ENCODE peak calls at places on chromosomes 7 and 10, in five cellular contexts. D, X, S, T and J are unnamed samples.
A peak's percentile ranks its signal among the peaks of the same experiment; 100 is the strongest.

GRCh38 chr7:28903779-28904538 is 54.2 kb downstream of the TRIL start:
- DNase-seq in D (no peak), X (no peak), S (no peak), T (no peak), J (no peak)

GRCh38 chr7:103710247-103710646 is 264.2 kb upstream of the SLC26A5 start:
- DNase-seq in D (no peak), X (no peak), S (peak; percentile 71), T (no peak), J (no peak)

GRCh38 chr10:5079306-5079830 is 14.8 kb upstream of the AKR1C3 start:
- DNase-seq in D (peak; percentile 62), X (peak; percentile 14), S (no peak), T (no peak), J (no peak)

GRCh38 chr10:89086801-89087513 is 96.4 kb downstream of the FAS start:
- DNase-seq in D (peak; percentile 44), X (no peak), S (peak; percentile 82), T (peak; percentile 35), J (peak; percentile 70)

GRCh38 chr7:128726673-128727072 is 12.5 kb upstream of the CALU start:
- DNase-seq in D (no peak), X (no peak), S (no peak), T (no peak), J (no peak)

GRCh38 chr7:96045919-96046318 is 273.6 kb downstream of the DYNC1I1 start:
- DNase-seq in D (peak; percentile 31), X (no peak), S (no peak), T (no peak), J (no peak)

GRCh38 chr7:55260671-55261385 is 104.3 kb upstream of the LANCL2 start:
- DNase-seq in D (no peak), X (no peak), S (no peak), T (no peak), J (no peak)

GRCh38 chr7:127245582-127245981 is 7.2 kb downstream of the GRM8 start:
- DNase-seq in D (no peak), X (no peak), S (no peak), T (no peak), J (no peak)

GRCh38 chr10:46523881-46524470 is 32.5 kb downstream of the GPRIN2 start:
- DNase-seq in D (no peak), X (no peak), S (peak; percentile 94), T (no peak), J (peak; percentile 82)

GRCh38 chr10:78528749-78529204 is 495.1 kb downstream of the RPS24 start:
- DNase-seq in D (no peak), X (no peak), S (no peak), T (no peak), J (no peak)

GRCh38 chr7:92634924-92635519 is 44.8 kb upstream of the FAM133B start:
- DNase-seq in D (peak; percentile 41), X (no peak), S (peak; percentile 90), T (no peak), J (peak; percentile 94)

GRCh38 chr7:148987751-148988512 is 40.4 kb downstream of the PDIA4 start:
- DNase-seq in D (peak; percentile 57), X (no peak), S (peak; percentile 43), T (no peak), J (no peak)

GRCh38 chr7:39621784-39622411 is 1.5 kb upstream of the RALA start:
- DNase-seq in D (peak; percentile 42), X (no peak), S (peak; percentile 35), T (peak; percentile 33), J (peak; percentile 37)

GRCh38 chr10:32332299-32332750 is 14.6 kb downstream of the EPC1 start:
- DNase-seq in D (no peak), X (no peak), S (peak; percentile 25), T (peak; percentile 42), J (peak; percentile 85)

GRCh38 chr7:123865517-123866117 is 20.6 kb downstream of the HYAL4 start:
- DNase-seq in D (peak; percentile 76), X (peak; percentile 47), S (peak; percentile 67), T (peak; percentile 61), J (peak; percentile 66)

GRCh38 chr10:113317476-113317875 is 235.4 kb upstream of the HABP2 start:
- DNase-seq in D (no peak), X (no peak), S (no peak), T (no peak), J (no peak)

GRCh38 chr7:54904130-54904529 is 114.7 kb upstream of the EGFR start:
- DNase-seq in D (no peak), X (no peak), S (peak; percentile 97), T (peak; percentile 59), J (peak; percentile 83)

GRCh38 chr10:98309366-98310355 is 41.7 kb upstream of the LOXL4 start:
- DNase-seq in D (peak; percentile 92), X (peak; percentile 60), S (peak; percentile 87), T (peak; percentile 51), J (peak; percentile 81)

GRCh38 chr10:35336921-35337741 is 822 bp downstream of the CCNY start:
- DNase-seq in D (peak; percentile 55), X (peak; percentile 37), S (no peak), T (peak; percentile 15), J (peak; percentile 48)

GRCh38 chr7:66507764-66508296 is 120.9 kb upstream of the KCTD7 start:
- DNase-seq in D (no peak), X (no peak), S (no peak), T (no peak), J (no peak)

GRCh38 chr7:66505009-66505408 is 123.7 kb upstream of the KCTD7 start:
- DNase-seq in D (no peak), X (no peak), S (no peak), T (no peak), J (no peak)

GRCh38 chr7:66504131-66504530 is 124.5 kb upstream of the KCTD7 start:
- DNase-seq in D (no peak), X (no peak), S (no peak), T (no peak), J (no peak)

GRCh38 chr7:66503551-66504031 is 125.1 kb upstream of the KCTD7 start:
- DNase-seq in D (no peak), X (no peak), S (no peak), T (no peak), J (no peak)

DNA sequence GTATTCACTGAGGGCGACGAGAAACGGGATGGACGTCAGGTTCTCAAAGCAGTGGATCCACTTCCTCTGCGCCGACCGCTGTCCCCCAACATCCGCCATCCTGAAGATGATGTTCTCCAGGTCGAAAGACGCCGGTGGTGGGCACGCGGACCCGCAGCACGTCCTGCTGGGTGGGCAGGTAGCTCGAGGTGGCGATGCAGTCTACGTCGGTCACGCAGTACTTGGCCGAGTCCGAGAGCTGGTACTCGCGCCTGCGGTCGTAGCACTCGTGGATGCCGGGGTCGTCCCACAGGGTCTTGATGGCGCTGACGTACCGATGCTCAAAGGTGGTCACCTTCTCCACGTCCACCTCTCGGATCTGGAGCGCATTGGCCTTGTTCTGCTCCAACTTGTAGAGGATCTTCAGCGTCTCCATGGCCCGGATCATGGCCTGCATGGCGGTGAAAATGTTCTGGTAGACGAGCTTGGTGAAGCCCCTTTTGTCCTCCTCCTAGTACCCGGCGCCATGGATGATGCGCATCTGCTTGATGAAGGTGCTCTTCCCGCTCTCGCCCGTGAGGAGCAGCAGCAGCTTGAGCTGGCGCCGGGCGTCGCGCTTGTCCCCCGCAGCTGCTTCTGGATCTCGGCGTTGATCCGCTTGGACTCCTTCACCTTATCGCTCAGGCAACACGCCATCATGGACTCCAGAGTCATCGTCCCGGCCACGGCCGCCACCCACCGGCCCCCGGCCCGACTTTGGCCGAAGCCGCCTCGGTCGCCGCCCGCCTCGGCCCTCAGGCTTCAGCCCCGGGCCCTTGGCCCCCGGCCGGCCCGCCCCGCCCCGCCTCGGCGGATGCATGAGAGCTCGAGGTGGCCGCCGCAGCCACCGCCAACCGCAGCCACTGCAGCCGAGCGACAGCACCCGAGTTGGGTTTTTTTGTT is 122.9 kb upstream of the KCTD7 start:
- DNase-seq in D (no peak), X (no peak), S (no peak), T (no peak), J (no peak)
- H3K4me3 ChIP-seq in D (no peak overlapping the region), X (no peak overlapping the region), S (no peak overlapping the region), T (no peak overlapping the region), J (no peak overlapping the region)

GRCh38 chr7:302054-302992 is 12.4 kb downstream of the FOXL3 start:
- DNase-seq in D (no peak), X (no peak), S (no peak), T (no peak), J (no peak)

GRCh38 chr7:305410-306151 is 15.6 kb downstream of the FOXL3 start:
- DNase-seq in D (no peak), X (no peak), S (no peak), T (no peak), J (no peak)

GRCh38 chr7:304574-305409 is 14.8 kb downstream of the FOXL3 start:
- DNase-seq in D (no peak), X (no peak), S (no peak), T (no peak), J (no peak)

GRCh38 chr7:303425-303824 is 13.5 kb downstream of the FOXL3 start:
- DNase-seq in D (no peak), X (no peak), S (no peak), T (no peak), J (no peak)

DNA sequence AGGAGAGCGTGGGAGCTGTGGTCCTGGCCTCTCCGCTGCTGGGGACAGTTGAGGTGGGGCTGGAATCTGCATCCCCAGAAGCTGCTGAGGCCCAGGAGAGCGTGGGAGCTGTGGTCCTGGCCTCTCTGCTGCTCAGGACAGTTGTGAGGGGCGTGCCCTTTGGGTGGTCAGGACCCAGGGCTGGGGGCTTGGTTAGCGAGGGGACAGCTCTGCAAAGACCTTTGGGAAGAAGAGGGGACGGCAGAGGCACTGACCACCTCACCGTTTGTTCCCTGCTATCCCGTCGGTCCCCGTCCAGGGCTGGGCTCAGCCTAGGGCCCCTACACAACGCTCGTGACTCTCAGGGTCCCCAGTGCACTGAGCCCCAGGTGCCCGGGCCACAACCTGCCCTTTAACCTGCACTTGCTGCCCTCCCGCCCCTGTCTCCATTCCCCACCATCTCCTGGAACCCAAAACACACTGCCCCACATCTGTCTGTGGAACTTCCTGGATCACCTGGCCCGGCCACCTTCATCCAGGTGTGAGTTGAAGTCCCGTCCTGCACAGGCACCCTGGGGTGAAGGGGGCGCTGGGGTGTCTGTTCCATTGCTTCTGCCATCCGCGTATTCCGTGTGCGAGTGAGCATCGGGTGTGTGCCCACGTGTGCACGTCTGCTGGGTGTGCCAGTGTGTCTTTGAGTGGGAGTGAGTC is 14.1 kb downstream of the FOXL3 start:
- DNase-seq in D (no peak), X (no peak), S (no peak), T (no peak), J (no peak)
- H2AK5ac ChIP-seq in D (no peak overlapping the region), X (peak overlapping the region; percentile 30), S (no peak overlapping the region), T (no peak overlapping the region), J (no peak overlapping the region)

GRCh38 chr7:1219516-1219915 is 13.2 kb upstream of the UNCX start:
- DNase-seq in D (no peak), X (no peak), S (no peak), T (no peak), J (no peak)

GRCh38 chr7:1223196-1224092 is 9.2 kb upstream of the UNCX start:
- DNase-seq in D (peak; percentile 41), X (no peak), S (no peak), T (no peak), J (no peak)

GRCh38 chr7:1218541-1219165 is 14.0 kb upstream of the UNCX start:
- DNase-seq in D (no peak), X (no peak), S (no peak), T (no peak), J (no peak)

GRCh38 chr7:1220000-1220726 is 12.5 kb upstream of the UNCX start:
- DNase-seq in D (no peak), X (no peak), S (no peak), T (no peak), J (no peak)

GRCh38 chr7:1220958-1221745 is 11.5 kb upstream of the UNCX start:
- DNase-seq in D (no peak), X (no peak), S (no peak), T (no peak), J (no peak)
- H3K27me3 ChIP-seq in D (peaks cover 31% of the 10 kb centered on the region), X (peaks cover 40% of the 10 kb centered on the region), S (peaks cover 70% of the 10 kb centered on the region), T (peaks cover 42% of the 10 kb centered on the region), J (peaks cover 76% of the 10 kb centered on the region)

GRCh38 chr7:57868771-57869483 is 418.9 kb downstream of the ZNF716 start:
- DNase-seq in D (no peak), X (no peak), S (no peak), T (no peak), J (no peak)

GRCh38 chr7:57867884-57868701 is 418.1 kb downstream of the ZNF716 start:
- DNase-seq in D (no peak), X (no peak), S (no peak), T (peak; percentile 3), J (no peak)
- H3K4me3 ChIP-seq in D (no peak overlapping the region), X (no peak overlapping the region), S (peak overlapping the region; percentile 18), T (no peak overlapping the region), J (no peak overlapping the region)